ENCODE peak calls at places on chromosomes 6 and 20, in nine cellular contexts. V is mesothelial cell of epicardium, J is endothelial cell, S is lower lobe of right lung, F is A549, I is PC-3, H is HFFc6, D is HCT116, Z is NB4. O is an unnamed sample.

GRCh38 chr6:12350644-12351173 is 60.5 kb downstream of the EDN1 start:
- DNase-seq in F (no peak), Z (no peak), H (no peak), V (no peak), S (no peak), I (no peak), J (no peak), D (no peak), O (no peak)

GRCh38 chr20:51497542-51498467 is 44.7 kb downstream of the NFATC2 start:
- DNase-seq in I (no peak), D (no peak), S (peak; percentile 55), J (no peak), V (no peak), Z (peak; percentile 80), F (no peak), H (no peak), O (peak; percentile 34)

GRCh38 chr6:5053864-5054426 is 31.2 kb upstream of the PPP1R3G start:
- DNase-seq in F (no peak), S (no peak), I (no peak), H (no peak), Z (no peak), J (no peak), D (no peak), V (no peak), O (no peak)

GRCh38 chr20:16007978-16008377 is 565.3 kb downstream of the KIF16B start:
- DNase-seq in D (no peak), F (no peak), S (no peak), J (no peak), Z (peak; percentile 26), V (no peak), H (no peak), I (peak; percentile 70), O (no peak)

GRCh38 chr6:11040134-11040533 is 4.0 kb downstream of the ELOVL2 start:
- DNase-seq in Z (no peak), V (no peak), F (no peak), D (no peak), S (no peak), J (no peak), I (no peak), H (no peak), O (no peak)

GRCh38 chr20:50153153-50153499 is 397 bp downstream of the PEDS1 start:
- DNase-seq in S (no peak), I (peak; percentile 17), J (no peak), F (no peak), D (no peak), Z (no peak), H (no peak), V (no peak), O (no peak)

GRCh38 chr6:132703936-132704335 is 9.9 kb downstream of the VNN1 start:
- DNase-seq in Z (no peak), J (no peak), S (no peak), V (no peak), I (no peak), F (no peak), D (no peak), H (no peak), O (no peak)

GRCh38 chr20:21840991-21841390 is 135.5 kb downstream of the PAX1 start:
- DNase-seq in H (no peak), F (no peak), V (no peak), D (no peak), J (no peak), S (no peak), Z (no peak), I (peak; percentile 4), O (no peak)

GRCh38 chr6:52420668-52421358 is 671 bp downstream of the EFHC1 start:
- DNase-seq in S (no peak), Z (no peak), J (peak; percentile 39), D (no peak), H (peak; percentile 24), I (peak; percentile 66), V (no peak), F (no peak), O (no peak)

GRCh38 chr6:53440331-53440730 is 91.6 kb upstream of the ELOVL5 start:
- DNase-seq in I (peak; percentile 20), S (no peak), J (no peak), H (no peak), Z (peak; percentile 49), V (no peak), D (no peak), F (no peak), O (no peak)

GRCh38 chr6:143136647-143137046 is 76.0 kb downstream of the AIG1 start:
- DNase-seq in V (no peak), H (no peak), Z (no peak), J (no peak), D (no peak), S (no peak), F (no peak), I (no peak), O (no peak)

GRCh38 chr6:4743026-4743425 is 33.2 kb upstream of the CDYL start:
- DNase-seq in F (no peak), I (no peak), V (no peak), D (no peak), S (no peak), H (no peak), J (no peak), Z (no peak), O (no peak)

GRCh38 chr6:62746968-62747367 is 460.9 kb upstream of the KHDRBS2 start:
- DNase-seq in S (no peak), V (no peak), I (no peak), H (no peak), Z (no peak), F (no peak), D (no peak), J (no peak), O (no peak)
- TF ChIP-seq CTCF in S (no peak), V (no peak), I (no peak), H (no peak), Z (no peak), F (no peak), D (no peak), J (no peak), O (no peak)

GRCh38 chr6:79543411-79543810 is 6.2 kb upstream of the LCA5 start:
- DNase-seq in H (no peak), Z (no peak), F (no peak), D (no peak), S (no peak), J (no peak), V (no peak), I (no peak), O (no peak)

GRCh38 chr6:79544299-79544927 is 7.2 kb upstream of the LCA5 start:
- DNase-seq in Z (no peak), F (no peak), J (no peak), H (peak; percentile 7), I (no peak), D (no peak), S (no peak), V (no peak), O (no peak)

GRCh38 chr6:79546186-79546585 is 9.0 kb upstream of the LCA5 start:
- DNase-seq in H (no peak), Z (no peak), F (no peak), S (no peak), V (no peak), J (no peak), I (no peak), D (no peak), O (no peak)

GRCh38 chr6:79543886-79544285 is 6.7 kb upstream of the LCA5 start:
- DNase-seq in I (no peak), D (no peak), H (no peak), F (no peak), V (no peak), Z (no peak), J (no peak), S (no peak), O (no peak)

GRCh38 chr6:79544939-79545450 is 7.8 kb upstream of the LCA5 start:
- DNase-seq in J (peak; percentile 78), Z (peak; percentile 81), S (peak; percentile 67), D (peak; percentile 97), I (peak; percentile 93), H (peak; percentile 100), F (peak; percentile 90), V (no peak), O (no peak)
- TF ChIP-seq CTCF in J (peak; percentile 21), Z (no peak), S (peak; percentile 60), D (no peak), I (peak; percentile 48), H (peak; percentile 74), F (no peak), V (no peak), O (no peak)

DNA sequence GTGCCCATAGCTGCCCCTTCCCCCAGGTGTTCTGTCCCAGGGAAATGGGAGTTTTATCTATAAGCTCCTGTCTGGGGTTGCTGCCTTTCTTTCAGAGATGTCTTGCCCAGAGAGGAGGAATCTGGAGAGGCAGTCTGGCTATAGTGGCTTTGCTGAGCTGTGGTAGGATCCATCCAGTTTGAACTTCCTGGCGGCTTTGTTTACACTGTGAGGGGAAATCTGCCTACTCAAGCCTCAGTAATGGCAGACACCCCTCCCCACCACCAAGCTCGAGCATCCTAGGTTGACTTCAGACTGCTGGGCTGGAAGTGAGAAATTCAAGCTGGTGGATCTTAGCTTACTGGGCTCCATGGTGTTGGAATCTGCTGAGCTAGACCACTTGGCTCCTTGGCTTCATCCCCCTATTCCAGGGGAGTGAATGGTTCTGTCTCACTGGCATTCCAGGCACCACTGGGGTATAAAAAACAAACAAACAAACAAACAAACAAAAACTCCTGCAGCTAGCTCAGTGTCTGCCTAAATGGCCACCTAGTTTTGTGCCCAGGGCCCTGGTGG is 24.0 kb downstream of the TNFAIP3 start:
- DNase-seq in I (no peak), Z (no peak), S (no peak), V (no peak), J (no peak), F (no peak), H (no peak), D (no peak), O (no peak)
- TF ChIP-seq CTCF in I (no peak), Z (no peak), S (no peak), V (no peak), J (no peak), F (no peak), H (no peak), D (no peak), O (no peak)

GRCh38 chr20:11972478-11972877 is 54.8 kb downstream of the BTBD3 start:
- DNase-seq in I (no peak), Z (no peak), V (no peak), D (no peak), H (no peak), J (no peak), S (no peak), F (no peak), O (no peak)

GRCh38 chr20:11980263-11980662 is 62.6 kb downstream of the BTBD3 start:
- DNase-seq in J (no peak), V (no peak), I (no peak), S (no peak), D (no peak), Z (no peak), F (no peak), H (no peak), O (no peak)

GRCh38 chr20:11978496-11978895 is 60.8 kb downstream of the BTBD3 start:
- DNase-seq in Z (no peak), F (no peak), V (no peak), S (no peak), I (no peak), D (no peak), H (no peak), J (no peak), O (no peak)

GRCh38 chr20:11979306-11980128 is 61.8 kb downstream of the BTBD3 start:
- DNase-seq in Z (no peak), V (no peak), J (no peak), I (no peak), H (no peak), S (no peak), F (no peak), D (no peak), O (no peak)

DNA sequence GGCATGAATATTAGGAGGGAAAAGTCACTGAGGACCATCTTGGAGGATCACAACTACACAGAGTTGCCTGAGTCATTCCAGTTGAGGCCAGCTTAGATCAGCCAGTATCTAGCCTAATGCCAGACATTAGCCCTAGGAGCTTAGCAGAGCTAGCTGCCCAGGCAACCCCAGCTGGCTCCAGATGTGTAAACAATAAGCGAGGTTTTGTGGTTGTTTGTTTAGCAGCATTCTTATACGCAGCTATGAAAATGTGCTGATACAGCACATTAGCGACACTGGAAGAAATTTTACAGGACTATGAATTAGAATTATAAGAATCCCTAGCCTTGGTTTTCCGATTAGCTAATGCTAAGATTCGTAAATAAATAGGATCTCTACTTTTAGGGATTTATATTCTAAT is 59.3 kb downstream of the BTBD3 start:
- DNase-seq in I (peak; percentile 20), S (no peak), Z (no peak), J (no peak), V (no peak), D (no peak), F (no peak), H (no peak), O (no peak)
- TF ChIP-seq CTCF in I (no peak), S (no peak), Z (no peak), J (no peak), V (no peak), D (no peak), F (no peak), H (no peak), O (no peak)